ENCODE peak calls at places on chromosome 16, in six cellular contexts. F, E, M, S, C and N are unnamed samples.

GRCh38 chr16:81620029-81620428 is 159.1 kb upstream of the PLCG2 start:
- DNase-seq in E (no peak), F (no peak), S (no peak), C (no peak), M (no peak), N (no peak)

GRCh38 chr16:24915019-24915418 is 69.3 kb downstream of the SLC5A11 start:
- DNase-seq in F (no peak), C (no peak), S (no peak), E (no peak), M (no peak), N (no peak)

GRCh38 chr16:23944381-23944780 is 108.6 kb downstream of the PRKCB start:
- DNase-seq in C (no peak), E (no peak), S (no peak), M (no peak), F (no peak), N (no peak)

GRCh38 chr16:25289466-25289865 is 31.8 kb upstream of the ZKSCAN2 start:
- DNase-seq in E (no peak), F (no peak), M (no peak), C (no peak), S (no peak), N (no peak)

GRCh38 chr16:28326881-28327610 is 34.7 kb downstream of the SBK1 start:
- DNase-seq in C (peak; percentile 69), E (peak; percentile 47), S (no peak), M (peak; percentile 34), F (peak; percentile 82), N (peak; percentile 63)

GRCh38 chr16:11528053-11528452 is 58.7 kb downstream of the LITAF start:
- DNase-seq in F (no peak), M (no peak), C (no peak), E (no peak), S (no peak), N (no peak)

GRCh38 chr16:89574681-89575246 is 794 bp upstream of the CPNE7 start:
- DNase-seq in E (peak; percentile 41), F (peak; percentile 61), S (no peak), M (no peak), C (peak; percentile 90), N (peak; percentile 54)

GRCh38 chr16:58020628-58021521 is 4.7 kb upstream of the MMP15 start:
- DNase-seq in S (peak; percentile 70), M (peak; percentile 75), C (peak; percentile 58), E (peak; percentile 33), F (peak; percentile 67), N (peak; percentile 64)

GRCh38 chr16:24088767-24089166 is 167.4 kb upstream of the CACNG3 start:
- DNase-seq in C (no peak), F (no peak), E (no peak), S (no peak), M (no peak), N (no peak)

GRCh38 chr16:81703177-81704155 is 75.6 kb upstream of the PLCG2 start:
- DNase-seq in S (no peak), E (no peak), M (no peak), F (no peak), C (no peak), N (no peak)

GRCh38 chr16:11297492-11298142 is 16.5 kb upstream of the PRM1 start:
- DNase-seq in M (peak; percentile 73), F (peak; percentile 96), S (peak; percentile 88), E (peak; percentile 50), C (peak; percentile 49), N (peak; percentile 59)

GRCh38 chr16:89133457-89134127 is 38.0 kb upstream of the CDH15 start:
- DNase-seq in E (no peak), C (no peak), S (no peak), M (no peak), F (no peak), N (no peak)

GRCh38 chr16:16057102-16057501 is 107.7 kb downstream of the ABCC1 start:
- DNase-seq in F (no peak), M (no peak), E (no peak), C (no peak), S (no peak), N (no peak)

GRCh38 chr16:89233678-89234490 is 16.4 kb downstream of the ZNF778 start:
- DNase-seq in S (no peak), C (no peak), F (no peak), E (no peak), M (no peak), N (no peak)

GRCh38 chr16:21656795-21657768 is 4.7 kb upstream of the IGSF6 start:
- DNase-seq in S (no peak), C (peak; percentile 57), M (peak; percentile 34), E (no peak), F (peak; percentile 80), N (peak; percentile 69)

GRCh38 chr16:88685156-88686061 is 898 bp downstream of the SNAI3 start:
- DNase-seq in E (no peak), M (no peak), C (no peak), S (no peak), F (peak; percentile 65), N (peak; percentile 49)

GRCh38 chr16:57764341-57765159 is 29.0 kb downstream of the KATNB1 start:
- DNase-seq in M (no peak), E (no peak), S (peak; percentile 19), F (peak; percentile 79), C (peak; percentile 95), N (peak; percentile 8)

GRCh38 chr16:15739940-15740339 is 89.9 kb downstream of the NDE1 start:
- DNase-seq in S (no peak), F (no peak), M (no peak), C (no peak), E (no peak), N (no peak)

GRCh38 chr16:25141648-25142047 is 30.1 kb downstream of the LCMT1 start:
- DNase-seq in C (no peak), F (no peak), E (no peak), S (no peak), M (no peak), N (no peak)

GRCh38 chr16:12158428-12158827 is 181.9 kb downstream of the SNX29 start:
- DNase-seq in F (no peak), E (no peak), M (no peak), C (no peak), S (no peak), N (no peak)

GRCh38 chr16:54062361-54063346 is 223.9 kb downstream of the IRX3 start:
- DNase-seq in S (no peak), C (peak; percentile 79), F (no peak), E (no peak), M (peak; percentile 15), N (no peak)

GRCh38 chr16:777826-778225 is 10.4 kb downstream of the RPUSD1 start:
- DNase-seq in F (no peak), S (no peak), M (no peak), E (no peak), C (peak; percentile 41), N (no peak)

GRCh38 chr16:67845291-67846062 is 1.3 kb upstream of the NUTF2 start:
- DNase-seq in C (no peak), E (no peak), M (no peak), F (peak; percentile 31), S (no peak), N (no peak)

GRCh38 chr16:29230671-29231091 is 175.8 kb downstream of the NPIPB11 start:
- DNase-seq in C (peak; percentile 28), F (no peak), M (no peak), S (no peak), E (no peak), N (no peak)

GRCh38 chr16:82761236-82761635 is 134.5 kb downstream of the CDH13 start:
- DNase-seq in C (no peak), M (peak; percentile 82), S (peak; percentile 93), E (no peak), F (no peak), N (no peak)

GRCh38 chr16:79592150-79592549 is 8.4 kb downstream of the MAF start:
- DNase-seq in M (no peak), C (no peak), F (no peak), E (no peak), S (no peak), N (no peak)

GRCh38 chr16:79595916-79596450 is 4.6 kb downstream of the MAF start:
- DNase-seq in M (no peak), F (no peak), C (no peak), E (no peak), S (no peak), N (no peak)

GRCh38 chr16:79595261-79595660 is 5.3 kb downstream of the MAF start:
- DNase-seq in E (no peak), C (no peak), F (no peak), S (no peak), M (no peak), N (no peak)

GRCh38 chr16:79593754-79594153 is 6.8 kb downstream of the MAF start:
- DNase-seq in E (no peak), F (no peak), C (no peak), S (no peak), M (no peak), N (no peak)

GRCh38 chr16:79593074-79593531 is 7.4 kb downstream of the MAF start:
- DNase-seq in C (no peak), M (no peak), E (no peak), F (no peak), S (peak; percentile 28), N (no peak)
- H3K4me3 ChIP-seq in C (no peak overlapping the region), M (no peak overlapping the region), E (no peak overlapping the region), F (no peak overlapping the region), S (no peak overlapping the region), N (no peak overlapping the region)

DNA sequence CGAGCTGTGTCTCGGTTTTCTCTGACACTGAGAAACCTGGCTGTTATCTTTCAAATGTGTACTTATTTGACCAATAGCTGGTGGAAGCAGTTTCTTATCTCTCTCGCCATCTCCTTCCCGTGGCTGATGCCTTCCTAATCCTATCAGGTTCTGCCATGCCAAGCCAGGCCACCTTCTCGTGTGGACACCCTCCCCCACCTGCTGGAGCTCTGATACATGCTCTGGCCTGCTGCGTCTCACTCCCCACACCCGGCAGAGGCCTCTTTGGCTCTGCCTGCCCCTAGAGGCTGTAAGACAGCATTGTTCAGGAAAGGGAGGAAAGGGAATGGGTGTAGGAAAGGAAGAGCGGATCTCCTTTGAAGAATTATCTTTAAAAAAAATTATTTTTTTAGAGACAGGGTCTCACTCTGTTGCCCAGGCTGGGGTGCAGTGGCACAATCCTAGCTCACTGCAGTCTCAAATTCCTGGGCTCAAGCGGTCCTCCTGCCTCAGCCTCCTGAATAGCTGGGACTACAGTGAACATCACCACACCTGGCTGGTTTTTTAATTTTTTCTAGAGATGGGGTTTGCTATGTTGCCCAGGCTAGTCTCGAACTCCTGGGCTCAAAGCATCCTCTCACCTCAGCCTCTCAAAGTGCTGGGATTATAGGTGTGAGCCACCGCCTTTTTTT is 7.5 kb upstream of the ARMC5 start:
- DNase-seq in C (peak; percentile 94), E (no peak), F (peak; percentile 46), M (peak; percentile 47), S (peak; percentile 78), N (no peak)
- H3K27ac ChIP-seq in C (no peak overlapping the region), E (no peak overlapping the region), F (no peak overlapping the region), M (no peak overlapping the region), S (peak overlapping the region; percentile 69), N (no peak overlapping the region)

DNA sequence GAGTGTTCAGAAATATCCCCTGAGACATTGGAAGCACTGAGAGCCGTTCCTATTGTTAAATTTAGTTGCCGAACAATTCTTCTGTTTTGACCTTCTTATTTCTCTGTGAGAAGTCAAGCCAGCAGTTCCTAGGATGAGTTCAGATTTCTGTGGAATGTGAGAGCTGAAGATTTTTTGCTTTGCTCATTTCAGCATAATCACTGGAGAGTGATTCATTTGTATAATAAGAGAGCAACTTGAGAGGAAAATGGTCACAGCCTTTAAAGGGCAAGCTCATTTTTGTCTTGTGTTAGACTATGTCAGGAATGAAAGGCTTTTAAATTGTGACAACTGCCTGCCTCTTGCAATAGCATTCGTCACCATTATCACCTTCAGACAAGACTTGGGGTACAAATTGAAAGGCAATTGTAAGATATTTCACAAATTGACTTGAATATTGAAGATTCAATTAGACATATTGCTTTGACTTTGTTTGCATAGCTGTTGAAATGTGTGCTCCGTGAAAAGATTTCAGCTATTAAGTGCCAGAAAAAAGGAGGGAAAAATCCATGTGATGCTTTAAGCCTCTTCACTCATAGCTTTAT is 900.0 kb upstream of the GOT2 start:
- DNase-seq in S (no peak), M (no peak), F (no peak), C (no peak), E (no peak), N (no peak)
- H3K4me3 ChIP-seq in S (no peak overlapping the region), M (no peak overlapping the region), F (no peak overlapping the region), C (no peak overlapping the region), E (no peak overlapping the region), N (no peak overlapping the region)

GRCh38 chr16:75987323-75987722 is 261.0 kb upstream of the CPHXL start:
- DNase-seq in S (no peak), M (no peak), C (no peak), F (no peak), E (no peak), N (no peak)
- H3K27ac ChIP-seq in S (no peak overlapping the region), M (no peak overlapping the region), C (no peak overlapping the region), F (no peak overlapping the region), E (no peak overlapping the region), N (no peak overlapping the region)